ENCODE peak calls at places on chromosomes 2 and 18, in seven cellular contexts. One of them, this sample, is unnamed. For H3K27me3, the result is how much of the 10 kb centered on the place peaks cover.

GRCh38 chr2:213991454-213992108 is 419.3 kb upstream of the VWC2L start:
- DNase-seq in pancreas: no peak
- DNase-seq in GM23338: no peak
- DNase-seq in right lobe of liver: no peak
- DNase-seq in right atrium auricular region: no peak
- DNase-seq in hepatocyte: no peak
- DNase-seq in neural progenitor cell: no peak
- DNase-seq in this sample: no peak

GRCh38 chr18:183769-184168 is 25.4 kb downstream of the USP14 start:
- DNase-seq in GM23338: no peak
- DNase-seq in hepatocyte: no peak
- DNase-seq in right lobe of liver: no peak
- DNase-seq in right atrium auricular region: no peak
- DNase-seq in neural progenitor cell: no peak
- DNase-seq in pancreas: no peak
- DNase-seq in this sample: no peak

GRCh38 chr2:179036353-179036905 is 13.5 kb downstream of the CCDC141 start:
- DNase-seq in neural progenitor cell: no peak
- DNase-seq in hepatocyte: no peak
- DNase-seq in right atrium auricular region: no peak
- DNase-seq in pancreas: no peak
- DNase-seq in right lobe of liver: no peak
- DNase-seq in GM23338: no peak
- DNase-seq in this sample: no peak

GRCh38 chr18:741931-742512 is 29.6 kb upstream of the ENOSF1 start:
- DNase-seq in right lobe of liver: no peak
- DNase-seq in hepatocyte: peak
- DNase-seq in GM23338: peak
- DNase-seq in neural progenitor cell: peak
- DNase-seq in pancreas: no peak
- DNase-seq in right atrium auricular region: no peak
- DNase-seq in this sample: no peak

GRCh38 chr2:75801234-75801982 is 90.7 kb upstream of the GCFC2 start:
- DNase-seq in GM23338: no peak
- DNase-seq in hepatocyte: no peak
- DNase-seq in right atrium auricular region: no peak
- DNase-seq in pancreas: no peak
- DNase-seq in neural progenitor cell: no peak
- DNase-seq in right lobe of liver: no peak
- DNase-seq in this sample: no peak

GRCh38 chr2:53422979-53423378 is 344.6 kb upstream of the CHAC2 start:
- DNase-seq in hepatocyte: peak
- DNase-seq in right lobe of liver: peak
- DNase-seq in GM23338: peak
- DNase-seq in neural progenitor cell: peak
- DNase-seq in pancreas: no peak
- DNase-seq in right atrium auricular region: no peak
- DNase-seq in this sample: peak

GRCh38 chr2:238843476-238843875 is 4.4 kb upstream of the TWIST2 start:
- DNase-seq in right atrium auricular region: no peak
- DNase-seq in right lobe of liver: no peak
- DNase-seq in hepatocyte: no peak
- DNase-seq in pancreas: no peak
- DNase-seq in neural progenitor cell: no peak
- DNase-seq in GM23338: no peak
- DNase-seq in this sample: no peak

GRCh38 chr2:104872034-104872865 is 18.3 kb downstream of the POU3F3 start:
- DNase-seq in right atrium auricular region: no peak
- DNase-seq in right lobe of liver: no peak
- DNase-seq in GM23338: peak
- DNase-seq in pancreas: no peak
- DNase-seq in neural progenitor cell: peak
- DNase-seq in hepatocyte: no peak
- DNase-seq in this sample: no peak

GRCh38 chr2:83665894-83666293 is 793.2 kb downstream of the SUCLG1 start:
- DNase-seq in pancreas: no peak
- DNase-seq in hepatocyte: no peak
- DNase-seq in neural progenitor cell: no peak
- DNase-seq in GM23338: no peak
- DNase-seq in right atrium auricular region: no peak
- DNase-seq in right lobe of liver: no peak
- DNase-seq in this sample: no peak

GRCh38 chr2:46268986-46269385 is 28.2 kb upstream of the EPAS1 start:
- DNase-seq in right atrium auricular region: no peak
- DNase-seq in right lobe of liver: no peak
- DNase-seq in hepatocyte: no peak
- DNase-seq in pancreas: no peak
- DNase-seq in neural progenitor cell: no peak
- DNase-seq in GM23338: no peak
- DNase-seq in this sample: no peak

GRCh38 chr2:85992611-85993010 is 103.8 kb upstream of the ST3GAL5 start:
- DNase-seq in right lobe of liver: no peak
- DNase-seq in pancreas: no peak
- DNase-seq in neural progenitor cell: no peak
- DNase-seq in GM23338: no peak
- DNase-seq in hepatocyte: no peak
- DNase-seq in right atrium auricular region: no peak
- DNase-seq in this sample: no peak

GRCh38 chr2:113217455-113218282 is 43.9 kb downstream of the PSD4 start:
- DNase-seq in pancreas: no peak
- DNase-seq in right lobe of liver: no peak
- DNase-seq in right atrium auricular region: no peak
- DNase-seq in hepatocyte: peak
- DNase-seq in neural progenitor cell: peak
- DNase-seq in GM23338: no peak
- DNase-seq in this sample: no peak

GRCh38 chr2:113361051-113361450 is 76.4 kb upstream of the ZNG1B start:
- DNase-seq in GM23338: no peak
- DNase-seq in hepatocyte: no peak
- DNase-seq in neural progenitor cell: no peak
- DNase-seq in right atrium auricular region: no peak
- DNase-seq in right lobe of liver: no peak
- DNase-seq in pancreas: no peak
- DNase-seq in this sample: no peak

GRCh38 chr2:207473203-207473865 is 56.4 kb upstream of the CREB1 start:
- DNase-seq in GM23338: peak
- DNase-seq in neural progenitor cell: peak
- DNase-seq in pancreas: no peak
- DNase-seq in right atrium auricular region: peak
- DNase-seq in right lobe of liver: peak
- DNase-seq in hepatocyte: peak
- DNase-seq in this sample: peak

GRCh38 chr2:225419033-225419432 is 19.5 kb downstream of the NYAP2 start:
- DNase-seq in neural progenitor cell: no peak
- DNase-seq in GM23338: no peak
- DNase-seq in hepatocyte: no peak
- DNase-seq in right lobe of liver: no peak
- DNase-seq in right atrium auricular region: no peak
- DNase-seq in pancreas: no peak
- DNase-seq in this sample: no peak

GRCh38 chr2:152407204-152407721 is 72.3 kb downstream of the FMNL2 start:
- DNase-seq in right atrium auricular region: no peak
- DNase-seq in right lobe of liver: peak
- DNase-seq in hepatocyte: peak
- DNase-seq in neural progenitor cell: peak
- DNase-seq in pancreas: no peak
- DNase-seq in GM23338: peak
- DNase-seq in this sample: peak

GRCh38 chr2:99659874-99660273 is 170.1 kb upstream of the REV1 start:
- DNase-seq in neural progenitor cell: no peak
- DNase-seq in hepatocyte: no peak
- DNase-seq in GM23338: no peak
- DNase-seq in right atrium auricular region: peak
- DNase-seq in right lobe of liver: no peak
- DNase-seq in pancreas: no peak
- DNase-seq in this sample: no peak

GRCh38 chr2:219045937-219046550 is 4.7 kb upstream of the CFAP65 start:
- DNase-seq in right lobe of liver: no peak
- DNase-seq in GM23338: peak
- DNase-seq in neural progenitor cell: peak
- DNase-seq in hepatocyte: peak
- DNase-seq in right atrium auricular region: no peak
- DNase-seq in pancreas: peak
- DNase-seq in this sample: no peak
- H3K27me3 ChIP-seq in right lobe of liver: under half
- H3K27me3 ChIP-seq in GM23338: under half
- H3K27me3 ChIP-seq in neural progenitor cell: half or more
- H3K27me3 ChIP-seq in hepatocyte: under half
- H3K27me3 ChIP-seq in right atrium auricular region: under half
- H3K27me3 ChIP-seq in pancreas: under half
- H3K27me3 ChIP-seq in this sample: under half

DNA sequence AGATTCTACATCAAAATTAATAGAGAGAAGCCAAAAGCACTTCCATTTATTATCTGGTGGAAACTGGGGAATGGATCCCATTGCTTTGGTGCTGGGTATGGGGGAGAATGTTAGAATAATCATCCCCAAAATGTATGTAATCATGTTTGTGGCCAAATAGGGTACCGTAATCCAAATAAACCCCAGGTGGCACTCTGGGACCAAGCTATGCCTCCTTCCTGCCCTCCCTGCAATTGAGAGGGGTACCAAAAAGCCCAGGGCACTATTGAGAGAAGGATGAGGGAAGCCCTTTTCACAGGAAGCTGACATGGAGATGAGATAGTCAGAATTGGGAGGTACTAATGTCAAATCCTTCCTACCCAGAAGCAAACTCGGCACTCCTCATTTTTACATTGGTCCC is 85.7 kb upstream of the NRP2 start:
- DNase-seq in right atrium auricular region: no peak
- DNase-seq in hepatocyte: no peak
- DNase-seq in pancreas: no peak
- DNase-seq in right lobe of liver: no peak
- DNase-seq in GM23338: peak
- DNase-seq in neural progenitor cell: no peak
- DNase-seq in this sample: no peak
- TF ChIP-seq CTCF in right atrium auricular region: no peak
- TF ChIP-seq CTCF in hepatocyte: no peak
- TF ChIP-seq CTCF in pancreas: no peak
- TF ChIP-seq CTCF in right lobe of liver: no peak
- TF ChIP-seq CTCF in GM23338: no peak
- TF ChIP-seq CTCF in neural progenitor cell: no peak
- TF ChIP-seq CTCF in this sample: no peak

DNA sequence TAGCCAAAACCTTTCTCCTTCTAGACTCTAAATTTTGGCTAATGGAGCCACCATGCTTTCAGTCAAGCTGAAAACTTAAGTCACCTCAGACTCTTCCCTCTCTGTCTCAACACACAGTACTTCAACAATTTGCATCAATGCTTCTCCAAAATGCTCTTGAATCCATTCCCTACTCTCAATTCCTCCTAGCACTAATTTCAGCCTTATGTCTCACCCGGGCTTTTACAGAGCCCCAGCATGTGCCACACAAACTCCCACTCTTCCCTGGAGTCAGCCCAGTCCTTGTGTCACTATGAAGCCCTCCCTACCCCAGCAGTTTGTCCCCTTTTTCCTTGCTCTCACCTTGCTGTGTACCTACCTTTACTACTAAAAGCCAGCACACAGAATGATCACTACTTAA is 38.7 kb downstream of the AAK1 start:
- DNase-seq in right atrium auricular region: no peak
- DNase-seq in right lobe of liver: no peak
- DNase-seq in neural progenitor cell: no peak
- DNase-seq in hepatocyte: no peak
- DNase-seq in GM23338: no peak
- DNase-seq in pancreas: no peak
- DNase-seq in this sample: no peak
- H3K27ac ChIP-seq in right atrium auricular region: no peak
- H3K27ac ChIP-seq in right lobe of liver: no peak
- H3K27ac ChIP-seq in neural progenitor cell: no peak
- H3K27ac ChIP-seq in hepatocyte: no peak
- H3K27ac ChIP-seq in GM23338: no peak
- H3K27ac ChIP-seq in pancreas: no peak
- H3K27ac ChIP-seq in this sample: no peak

GRCh38 chr18:50298443-50299284 is 11.2 kb upstream of the CXXC1 start:
- DNase-seq in pancreas: no peak
- DNase-seq in right lobe of liver: peak
- DNase-seq in neural progenitor cell: no peak
- DNase-seq in hepatocyte: no peak
- DNase-seq in GM23338: peak
- DNase-seq in right atrium auricular region: no peak
- DNase-seq in this sample: no peak

GRCh38 chr18:50297621-50298442 is 10.3 kb upstream of the CXXC1 start:
- DNase-seq in GM23338: peak
- DNase-seq in neural progenitor cell: peak
- DNase-seq in right atrium auricular region: peak
- DNase-seq in right lobe of liver: peak
- DNase-seq in hepatocyte: peak
- DNase-seq in pancreas: peak
- DNase-seq in this sample: peak

GRCh38 chr18:50306944-50307343 is 19.5 kb upstream of the CXXC1 start:
- DNase-seq in hepatocyte: no peak
- DNase-seq in GM23338: peak
- DNase-seq in pancreas: no peak
- DNase-seq in neural progenitor cell: peak
- DNase-seq in right lobe of liver: no peak
- DNase-seq in right atrium auricular region: no peak
- DNase-seq in this sample: no peak

GRCh38 chr18:50299626-50300388 is 12.3 kb upstream of the CXXC1 start:
- DNase-seq in pancreas: no peak
- DNase-seq in right atrium auricular region: no peak
- DNase-seq in hepatocyte: no peak
- DNase-seq in neural progenitor cell: no peak
- DNase-seq in GM23338: no peak
- DNase-seq in right lobe of liver: no peak
- DNase-seq in this sample: no peak

DNA sequence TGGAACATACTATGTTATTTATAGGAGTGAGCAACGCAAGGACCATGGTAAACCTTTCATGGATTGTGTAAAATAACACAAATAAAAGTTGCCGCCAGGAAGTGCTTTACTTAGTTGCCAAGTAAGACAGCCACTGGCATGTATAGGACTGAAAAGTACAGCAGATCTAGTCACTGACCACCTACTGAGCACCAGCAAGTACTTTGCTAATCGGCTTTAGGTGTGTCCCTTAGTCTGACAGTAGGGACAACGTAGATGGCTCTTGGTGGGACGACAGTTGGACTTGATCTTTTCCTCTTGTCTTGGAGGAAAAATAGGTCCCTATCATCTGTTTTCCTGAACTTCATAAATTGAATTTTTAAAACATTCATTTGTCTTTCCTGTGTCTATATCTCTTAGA is 13.6 kb upstream of the CXXC1 start:
- DNase-seq in pancreas: no peak
- DNase-seq in right atrium auricular region: no peak
- DNase-seq in hepatocyte: no peak
- DNase-seq in right lobe of liver: no peak
- DNase-seq in GM23338: no peak
- DNase-seq in neural progenitor cell: no peak
- DNase-seq in this sample: peak
- H3K27me3 ChIP-seq in pancreas: under half
- H3K27me3 ChIP-seq in right atrium auricular region: under half
- H3K27me3 ChIP-seq in hepatocyte: under half
- H3K27me3 ChIP-seq in right lobe of liver: under half
- H3K27me3 ChIP-seq in GM23338: half or more
- H3K27me3 ChIP-seq in neural progenitor cell: half or more
- H3K27me3 ChIP-seq in this sample: under half

GRCh38 chr2:12321017-12321641 is 395.6 kb upstream of the TRIB2 start:
- DNase-seq in GM23338: no peak
- DNase-seq in hepatocyte: peak
- DNase-seq in right atrium auricular region: peak
- DNase-seq in pancreas: no peak
- DNase-seq in right lobe of liver: no peak
- DNase-seq in neural progenitor cell: no peak
- DNase-seq in this sample: no peak
- TF ChIP-seq CTCF in GM23338: no peak
- TF ChIP-seq CTCF in hepatocyte: no peak
- TF ChIP-seq CTCF in right atrium auricular region: no peak
- TF ChIP-seq CTCF in pancreas: no peak
- TF ChIP-seq CTCF in right lobe of liver: no peak
- TF ChIP-seq CTCF in neural progenitor cell: no peak
- TF ChIP-seq CTCF in this sample: no peak

GRCh38 chr2:20016346-20016745 is 3.9 kb upstream of the MATN3 start:
- DNase-seq in neural progenitor cell: no peak
- DNase-seq in hepatocyte: no peak
- DNase-seq in right atrium auricular region: no peak
- DNase-seq in GM23338: peak
- DNase-seq in right lobe of liver: no peak
- DNase-seq in pancreas: no peak
- DNase-seq in this sample: no peak
- H3K27ac ChIP-seq in neural progenitor cell: no peak
- H3K27ac ChIP-seq in hepatocyte: no peak
- H3K27ac ChIP-seq in right atrium auricular region: no peak
- H3K27ac ChIP-seq in GM23338: no peak
- H3K27ac ChIP-seq in right lobe of liver: no peak
- H3K27ac ChIP-seq in pancreas: no peak
- H3K27ac ChIP-seq in this sample: no peak